ENCODE peak calls at places on chromosome 1, in seven cellular contexts. M is T-helper 9 cell; D is RPMI8226; G is GM19239; V is sciatic nerve; B is stimulated activated CD8-positive, alpha-beta memory T cell treated with anti-CD3 and anti-CD28 coated beads, Interleukin-2, amount 100 ng/mL, for 48 hours; E is ureter. X is an unnamed sample.

GRCh38 chr1:55021965-55022546 is 17.3 kb upstream of the PCSK9 start:
- DNase-seq in M (peak; percentile 59), D (peak; percentile 96), G (peak; percentile 68), V (peak; percentile 82), B (peak; percentile 56), E (peak; percentile 85), X (peak; percentile 66)

GRCh38 chr1:55955237-55955636 is 624.1 kb downstream of the PLPP3 start:
- DNase-seq in M (no peak), D (no peak), G (no peak), V (no peak), B (no peak), E (no peak), X (no peak)

GRCh38 chr1:11851171-11851570 is 3.6 kb upstream of the NPPA start:
- DNase-seq in M (no peak), D (peak; percentile 77), G (no peak), V (no peak), B (no peak), E (no peak), X (no peak)

GRCh38 chr1:15158506-15159165 is 5.1 kb downstream of the TMEM51 start:
- DNase-seq in M (no peak), D (no peak), G (no peak), V (no peak), B (no peak), E (no peak), X (no peak)

GRCh38 chr1:92424376-92424775 is 62.3 kb downstream of the GFI1 start:
- DNase-seq in M (no peak), D (no peak), G (no peak), V (no peak), B (no peak), E (no peak), X (no peak)

GRCh38 chr1:31239653-31240241 is at the start of gene NKAIN1:
- DNase-seq in M (no peak), D (peak; percentile 32), G (no peak), V (no peak), B (no peak), E (no peak), X (no peak)

GRCh38 chr1:207054476-207054875 is 1.4 kb downstream of the PFKFB2 start:
- DNase-seq in M (no peak), D (no peak), G (no peak), V (no peak), B (no peak), E (no peak), X (no peak)

GRCh38 chr1:199403421-199404116 is 623.9 kb upstream of the NR5A2 start:
- DNase-seq in M (no peak), D (no peak), G (no peak), V (no peak), B (no peak), E (no peak), X (no peak)

GRCh38 chr1:151888972-151889570 is 20.2 kb downstream of the THEM4 start:
- DNase-seq in M (no peak), D (peak; percentile 29), G (no peak), V (no peak), B (no peak), E (no peak), X (no peak)

GRCh38 chr1:170854677-170855076 is 80.7 kb upstream of the MROH9 start:
- DNase-seq in M (no peak), D (no peak), G (no peak), V (no peak), B (no peak), E (no peak), X (no peak)

GRCh38 chr1:210728437-210729149 is 399.9 kb downstream of the HHAT start:
- DNase-seq in M (no peak), D (no peak), G (no peak), V (no peak), B (no peak), E (no peak), X (no peak)

GRCh38 chr1:62377043-62377562 is 57.9 kb upstream of the KANK4 start:
- DNase-seq in M (no peak), D (no peak), G (no peak), V (no peak), B (no peak), E (no peak), X (no peak)

GRCh38 chr1:6026095-6026809 is 19.4 kb upstream of the KCNAB2 start:
- DNase-seq in M (peak; percentile 93), D (peak; percentile 100), G (peak; percentile 81), V (peak; percentile 84), B (peak; percentile 94), E (peak; percentile 83), X (peak; percentile 95)

GRCh38 chr1:91866425-91866824 is 19.5 kb downstream of the TGFBR3 start:
- DNase-seq in M (no peak), D (no peak), G (no peak), V (no peak), B (no peak), E (no peak), X (no peak)

X was measured in stimulated activated naive CD8-positive, alpha-beta T cell treated with anti-CD3 and anti-CD28 coated beads, Interleukin-15, amount 100 ng/mL, for 72 hours.